ENCODE peak calls at places on chromosomes 16 and 17, in eight cellular contexts. H is tibial artery, A is GM12878, P is mucosa of descending colon, T is osteocyte, G is body of pancreas, O is DND-41, L is neural crest cell. J is an unnamed sample.

GRCh38 chr17:42985225-42985624 is 4.9 kb downstream of the RUNDC1 start:
- DNase-seq in A (peak; percentile 73), O (no peak), H (no peak), T (no peak), G (no peak), P (no peak), L (no peak), J (no peak)

GRCh38 chr17:64425191-64425590 is 23.7 kb upstream of the MILR1 start:
- DNase-seq in L (no peak), H (no peak), A (no peak), O (no peak), P (no peak), T (no peak), G (no peak), J (no peak)

GRCh38 chr17:55496094-55496881 is 15.0 kb downstream of the SMIM36 start:
- DNase-seq in T (no peak), O (no peak), A (no peak), G (no peak), H (no peak), P (no peak), L (no peak), J (no peak)

GRCh38 chr16:57017251-57017650 is 27.9 kb downstream of the NLRC5 start:
- DNase-seq in A (no peak), G (no peak), P (no peak), O (no peak), L (no peak), T (no peak), H (no peak), J (no peak)

GRCh38 chr16:79278506-79278905 is 322.0 kb downstream of the MAF start:
- DNase-seq in A (no peak), O (peak; percentile 44), T (no peak), L (no peak), G (no peak), H (no peak), P (peak; percentile 63), J (peak; percentile 80)

GRCh38 chr16:11253995-11254912 is 1.8 kb downstream of the SOCS1 start:
- DNase-seq in P (no peak), O (peak; percentile 52), G (no peak), L (no peak), H (no peak), T (no peak), A (no peak), J (peak; percentile 45)

GRCh38 chr17:12421646-12422306 is 243.9 kb upstream of the MYOCD start:
- DNase-seq in A (no peak), O (no peak), H (no peak), L (peak; percentile 4), P (no peak), T (no peak), G (no peak), J (no peak)

GRCh38 chr17:4074831-4075495 is 67.9 kb downstream of the ZZEF1 start:
- DNase-seq in O (peak; percentile 21), H (no peak), L (no peak), P (no peak), G (no peak), A (peak; percentile 25), T (no peak), J (no peak)

GRCh38 chr17:72476575-72476986 is 355.8 kb downstream of the SOX9 start:
- DNase-seq in G (no peak), A (no peak), O (no peak), H (no peak), P (no peak), T (no peak), L (no peak), J (no peak)

GRCh38 chr16:25751230-25751629 is 59.5 kb downstream of the HS3ST4 start:
- DNase-seq in A (no peak), O (no peak), H (no peak), P (no peak), T (no peak), G (no peak), L (no peak), J (no peak)

GRCh38 chr16:14071576-14072271 is 605 bp downstream of the MRTFB start:
- DNase-seq in H (no peak), P (peak; percentile 63), G (no peak), O (peak; percentile 46), T (no peak), A (no peak), L (no peak), J (peak; percentile 37)

GRCh38 chr16:57911711-57912110 is 59.2 kb downstream of the CNGB1 start:
- DNase-seq in L (no peak), G (no peak), A (no peak), H (no peak), O (no peak), P (no peak), T (no peak), J (no peak)

GRCh38 chr16:70746708-70747424 is 54.1 kb downstream of the VAC14 start:
- DNase-seq in A (no peak), H (peak; percentile 91), L (no peak), G (peak; percentile 76), P (peak; percentile 90), T (no peak), O (peak; percentile 32), J (peak; percentile 62)

GRCh38 chr17:1146551-1147265 is 33.1 kb downstream of the ABR start:
- DNase-seq in T (no peak), L (no peak), P (no peak), G (no peak), H (no peak), A (no peak), O (no peak), J (no peak)

GRCh38 chr17:173064-173911 is 8.2 kb downstream of the DOC2B start:
- DNase-seq in A (no peak), O (no peak), P (no peak), T (no peak), H (no peak), L (no peak), G (no peak), J (no peak)

GRCh38 chr16:31714899-31715504 is 158.6 kb upstream of the ZNF267 start:
- DNase-seq in T (no peak), G (no peak), A (no peak), O (no peak), H (no peak), L (no peak), P (no peak), J (peak; percentile 57)

GRCh38 chr17:5912927-5913565 is 157.1 kb upstream of the WSCD1 start:
- DNase-seq in H (no peak), T (no peak), L (no peak), P (no peak), A (no peak), G (no peak), O (no peak), J (no peak)

GRCh38 chr16:89373355-89374110 is 116.8 kb downstream of the ANKRD11 start:
- DNase-seq in O (no peak), L (no peak), H (peak; percentile 89), P (no peak), A (no peak), T (no peak), G (no peak), J (no peak)

GRCh38 chr17:67139289-67139688 is 94.9 kb downstream of the CACNG1 start:
- DNase-seq in P (no peak), H (no peak), O (no peak), L (no peak), A (no peak), G (no peak), T (no peak), J (no peak)

GRCh38 chr16:53888222-53888621 is 184.3 kb downstream of the FTO start:
- DNase-seq in A (no peak), T (no peak), G (no peak), H (no peak), O (no peak), P (no peak), L (no peak), J (no peak)

DNA sequence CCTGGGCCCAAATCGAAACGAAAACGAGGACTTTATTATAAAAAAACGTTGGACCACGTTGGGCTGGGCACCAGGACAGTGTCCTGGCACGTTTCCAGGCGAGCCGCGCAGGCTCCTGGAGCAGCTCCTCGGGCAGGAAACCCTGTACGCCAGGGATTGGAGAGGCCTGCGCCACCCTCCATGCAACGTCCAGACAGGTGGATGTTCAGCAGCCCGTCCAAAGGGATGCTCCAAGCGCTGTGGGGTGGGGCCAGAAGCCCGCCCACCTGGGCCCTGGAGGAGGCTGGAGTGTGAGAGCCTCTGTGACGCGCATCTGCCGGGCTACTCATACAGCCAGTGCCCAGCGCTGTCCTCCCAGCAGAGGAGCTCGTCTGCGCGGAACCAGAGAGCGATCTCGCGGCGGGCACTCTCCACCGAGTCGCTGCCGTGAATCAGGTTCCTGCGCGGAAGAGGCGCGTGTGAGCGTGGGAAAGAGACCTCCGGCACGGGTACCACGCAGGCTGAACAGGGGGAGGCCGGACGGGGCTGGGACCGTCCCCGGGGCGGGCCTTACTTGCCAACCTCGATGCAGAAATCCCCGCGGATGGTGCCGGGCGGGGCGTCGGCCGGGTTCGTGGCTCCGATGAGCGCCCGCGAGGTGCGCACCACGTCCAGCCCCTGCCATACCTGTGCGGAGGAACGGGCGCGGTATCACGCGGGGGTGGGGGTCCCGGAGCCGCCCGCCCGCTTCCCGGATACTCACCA is 843 bp downstream of the NME3 start:
- DNase-seq in L (no peak), G (peak; percentile 83), T (no peak), O (no peak), P (peak; percentile 88), H (peak; percentile 90), A (no peak), J (peak; percentile 76)
- TF ChIP-seq CTCF in L (no peak), G (no peak), T (no peak), O (no peak), P (no peak), H (no peak), A (no peak), J (no peak)

DNA sequence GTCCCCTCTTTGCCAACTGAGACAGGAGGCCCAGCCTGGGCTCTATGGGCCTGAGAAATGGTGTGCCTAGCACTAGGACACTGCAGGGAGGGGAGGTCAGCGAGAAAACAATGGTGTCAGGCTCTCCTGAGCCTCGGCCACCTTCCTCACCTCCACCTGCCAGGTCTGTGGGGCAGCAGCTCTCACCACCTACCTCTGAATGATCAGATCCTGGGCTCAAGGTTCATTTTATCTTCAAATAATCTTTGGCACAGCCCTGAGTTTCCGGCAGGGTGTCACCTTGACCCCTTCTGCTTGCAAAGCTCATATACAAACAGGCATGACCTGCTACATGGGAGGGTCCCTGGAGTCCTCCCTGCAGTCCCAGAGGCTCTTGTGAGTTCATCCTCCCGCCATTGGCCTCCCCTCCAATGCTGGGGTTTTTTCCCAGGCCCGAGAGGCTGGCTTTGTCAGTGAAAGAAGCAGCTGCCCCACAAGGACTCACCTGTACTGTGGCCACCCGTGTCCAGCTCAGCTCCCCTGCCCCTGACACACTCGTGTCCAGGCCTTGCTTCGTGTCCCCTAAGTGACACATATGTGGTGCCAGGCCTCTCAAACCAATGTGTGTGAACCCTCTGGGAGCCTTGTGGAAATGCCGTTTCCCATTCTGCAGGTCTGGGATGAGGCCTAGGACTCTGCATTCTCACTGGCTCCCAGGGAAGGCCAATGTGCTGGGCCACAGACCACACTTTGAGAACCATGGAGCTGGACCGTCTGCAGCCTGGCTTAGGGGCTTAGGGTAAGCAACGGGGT is 176.8 kb upstream of the CIBAR2 start:
- DNase-seq in P (no peak), O (no peak), T (no peak), G (no peak), L (no peak), H (no peak), A (no peak), J (no peak)
- TF ChIP-seq CTCF in P (no peak), O (no peak), T (no peak), G (no peak), L (no peak), H (no peak), A (no peak), J (no peak)

GRCh38 chr16:66592814-66593213 is 11.7 kb upstream of the CMTM3 start:
- DNase-seq in O (no peak), H (no peak), G (no peak), P (no peak), L (no peak), A (no peak), T (no peak), J (no peak)
- TF ChIP-seq CTCF in O (no peak), H (no peak), G (no peak), P (no peak), L (no peak), A (no peak), T (no peak), J (no peak)

GRCh38 chr16:24568392-24568791 is 29.0 kb downstream of the RBBP6 start:
- DNase-seq in L (no peak), H (no peak), A (no peak), G (no peak), T (no peak), P (no peak), O (no peak), J (no peak)
- TF ChIP-seq CTCF in L (peak; percentile 48), H (peak; percentile 14), A (no peak), G (peak; percentile 20), T (peak; percentile 57), P (no peak), O (peak; percentile 30), J (no peak)

J was measured in activated CD8-positive, alpha-beta T cell treated with anti-CD3 and anti-CD28 coated beads for 36 hours.